ENCODE peak calls at places on chromosomes 13 and 19, in four cellular contexts. One of them, this sample, is unnamed.
A peak's percentile ranks its signal among the peaks of the same experiment; 100 is the strongest.

GRCh38 chr13:114109646-114110045 is 22.8 kb downstream of the RASA3 start:
- DNase-seq in NCI-H748 treated with DMSO at 0.1 percent for 48 hours: no peak
- DNase-seq in GM04503: no peak
- DNase-seq in neural crest cell: no peak
- DNase-seq in this sample: no peak

GRCh38 chr19:49431330-49431749 is 6.2 kb downstream of the GFY start:
- DNase-seq in NCI-H748 treated with DMSO at 0.1 percent for 48 hours: no peak
- DNase-seq in GM04503: no peak
- DNase-seq in neural crest cell: no peak
- DNase-seq in this sample: no peak

GRCh38 chr13:20441879-20442278 is 83.8 kb downstream of the CRYL1 start:
- DNase-seq in NCI-H748 treated with DMSO at 0.1 percent for 48 hours: no peak
- DNase-seq in GM04503: no peak
- DNase-seq in neural crest cell: no peak
- DNase-seq in this sample: no peak

GRCh38 chr13:74886496-74886895 is 595.5 kb downstream of the TBC1D4 start:
- DNase-seq in NCI-H748 treated with DMSO at 0.1 percent for 48 hours: no peak
- DNase-seq in GM04503: no peak
- DNase-seq in neural crest cell: no peak
- DNase-seq in this sample: no peak

GRCh38 chr13:26946675-26947342 is 186.2 kb upstream of the GPR12 start:
- DNase-seq in NCI-H748 treated with DMSO at 0.1 percent for 48 hours: peak; percentile 95
- DNase-seq in GM04503: peak; percentile 26
- DNase-seq in neural crest cell: no peak
- DNase-seq in this sample: peak; percentile 54

GRCh38 chr19:38812004-38812840 is 523 bp downstream of the LGALS4 start:
- DNase-seq in NCI-H748 treated with DMSO at 0.1 percent for 48 hours: no peak
- DNase-seq in GM04503: no peak
- DNase-seq in neural crest cell: no peak
- DNase-seq in this sample: peak; percentile 6

GRCh38 chr13:40120288-40120687 is 464.8 kb downstream of the COG6 start:
- DNase-seq in NCI-H748 treated with DMSO at 0.1 percent for 48 hours: no peak
- DNase-seq in GM04503: no peak
- DNase-seq in neural crest cell: no peak
- DNase-seq in this sample: no peak

GRCh38 chr19:17720487-17720839 is 1.2 kb downstream of the MAP1S start:
- DNase-seq in NCI-H748 treated with DMSO at 0.1 percent for 48 hours: no peak
- DNase-seq in GM04503: no peak
- DNase-seq in neural crest cell: no peak
- DNase-seq in this sample: no peak

GRCh38 chr13:92573467-92574057 is 653.0 kb upstream of the GPC6 start:
- DNase-seq in NCI-H748 treated with DMSO at 0.1 percent for 48 hours: peak; percentile 22
- DNase-seq in GM04503: no peak
- DNase-seq in neural crest cell: no peak
- DNase-seq in this sample: peak; percentile 3

GRCh38 chr13:45721203-45721731 is 19.1 kb downstream of the CBY2 start:
- DNase-seq in NCI-H748 treated with DMSO at 0.1 percent for 48 hours: no peak
- DNase-seq in GM04503: no peak
- DNase-seq in neural crest cell: no peak
- DNase-seq in this sample: no peak

GRCh38 chr13:84570831-84571230 is 688.6 kb upstream of the SLITRK1 start:
- DNase-seq in NCI-H748 treated with DMSO at 0.1 percent for 48 hours: no peak
- DNase-seq in GM04503: no peak
- DNase-seq in neural crest cell: no peak
- DNase-seq in this sample: no peak

GRCh38 chr13:36385471-36385870 is 39.3 kb upstream of the SPART start:
- DNase-seq in NCI-H748 treated with DMSO at 0.1 percent for 48 hours: no peak
- DNase-seq in GM04503: no peak
- DNase-seq in neural crest cell: no peak
- DNase-seq in this sample: no peak

GRCh38 chr19:41595258-41595889 is 19.4 kb downstream of the CEACAM21 start:
- DNase-seq in NCI-H748 treated with DMSO at 0.1 percent for 48 hours: peak; percentile 78
- DNase-seq in GM04503: peak; percentile 32
- DNase-seq in neural crest cell: peak; percentile 19
- DNase-seq in this sample: peak; percentile 57

GRCh38 chr19:18710986-18711751 is 27.7 kb downstream of the CRTC1 start:
- DNase-seq in NCI-H748 treated with DMSO at 0.1 percent for 48 hours: no peak
- DNase-seq in GM04503: no peak
- DNase-seq in neural crest cell: no peak
- DNase-seq in this sample: no peak

GRCh38 chr13:102707465-102707864 is 12.6 kb upstream of the METTL21C start:
- DNase-seq in NCI-H748 treated with DMSO at 0.1 percent for 48 hours: peak; percentile 17
- DNase-seq in GM04503: peak; percentile 88
- DNase-seq in neural crest cell: no peak
- DNase-seq in this sample: no peak

GRCh38 chr19:55283548-55284393 is at the start of gene BRSK1:
- DNase-seq in NCI-H748 treated with DMSO at 0.1 percent for 48 hours: peak; percentile 71
- DNase-seq in GM04503: no peak
- DNase-seq in neural crest cell: peak; percentile 65
- DNase-seq in this sample: no peak

GRCh38 chr19:58305932-58306323 is 751 bp downstream of the ERVK3-1 start:
- DNase-seq in NCI-H748 treated with DMSO at 0.1 percent for 48 hours: no peak
- DNase-seq in GM04503: no peak
- DNase-seq in neural crest cell: no peak
- DNase-seq in this sample: no peak

GRCh38 chr19:306151-306900 is 15.1 kb upstream of the PLPP2 start:
- DNase-seq in NCI-H748 treated with DMSO at 0.1 percent for 48 hours: no peak
- DNase-seq in GM04503: no peak
- DNase-seq in neural crest cell: no peak
- DNase-seq in this sample: no peak

GRCh38 chr13:113898391-113898790 is 34.5 kb upstream of the GAS6 start:
- DNase-seq in NCI-H748 treated with DMSO at 0.1 percent for 48 hours: no peak
- DNase-seq in GM04503: no peak
- DNase-seq in neural crest cell: no peak
- DNase-seq in this sample: no peak

GRCh38 chr13:31920301-31920818 is 111.2 kb upstream of the FRY start:
- DNase-seq in NCI-H748 treated with DMSO at 0.1 percent for 48 hours: no peak
- DNase-seq in GM04503: no peak
- DNase-seq in neural crest cell: no peak
- DNase-seq in this sample: no peak

GRCh38 chr13:112117258-112117954 is 50.5 kb downstream of the SOX1 start:
- DNase-seq in NCI-H748 treated with DMSO at 0.1 percent for 48 hours: no peak
- DNase-seq in GM04503: no peak
- DNase-seq in neural crest cell: no peak
- DNase-seq in this sample: no peak

GRCh38 chr13:41268764-41269163 is 5.4 kb upstream of the MTRF1 start:
- DNase-seq in NCI-H748 treated with DMSO at 0.1 percent for 48 hours: no peak
- DNase-seq in GM04503: no peak
- DNase-seq in neural crest cell: peak; percentile 8
- DNase-seq in this sample: no peak

GRCh38 chr19:2154587-2155075 is 3.3 kb upstream of the AP3D1 start:
- DNase-seq in NCI-H748 treated with DMSO at 0.1 percent for 48 hours: no peak
- DNase-seq in GM04503: peak; percentile 76
- DNase-seq in neural crest cell: no peak
- DNase-seq in this sample: no peak

GRCh38 chr19:33408116-33408515 is 34.6 kb downstream of the CEBPG start:
- DNase-seq in NCI-H748 treated with DMSO at 0.1 percent for 48 hours: no peak
- DNase-seq in GM04503: no peak
- DNase-seq in neural crest cell: no peak
- DNase-seq in this sample: no peak

GRCh38 chr19:35856546-35857149 is at the start of gene KIRREL2:
- DNase-seq in NCI-H748 treated with DMSO at 0.1 percent for 48 hours: no peak
- DNase-seq in GM04503: no peak
- DNase-seq in neural crest cell: peak; percentile 60
- DNase-seq in this sample: no peak

GRCh38 chr19:16527334-16527935 is 14.8 kb downstream of the CHERP start:
- DNase-seq in NCI-H748 treated with DMSO at 0.1 percent for 48 hours: no peak
- DNase-seq in GM04503: no peak
- DNase-seq in neural crest cell: no peak
- DNase-seq in this sample: no peak

This sample was measured in HuH-7.5.